ENCODE peak calls at places on chromosomes 16 and 17, in five cellular contexts. One of them, this sample, is unnamed. For H3K36me3, the result is how much of the 10 kb centered on the place peaks cover.

GRCh38 chr17:13024033-13024432 is 6.2 kb upstream of the ELAC2 start:
- DNase-seq in cardiac muscle cell: no peak
- DNase-seq in CD4-positive, alpha-beta memory T cell: peak
- DNase-seq in hepatocyte: no peak
- DNase-seq in lung: no peak
- DNase-seq in this sample: no peak

GRCh38 chr16:64181526-64181925 is 940.3 kb downstream of the CDH11 start:
- DNase-seq in cardiac muscle cell: no peak
- DNase-seq in CD4-positive, alpha-beta memory T cell: no peak
- DNase-seq in hepatocyte: no peak
- DNase-seq in lung: no peak
- DNase-seq in this sample: no peak

GRCh38 chr17:31564883-31565297 is 173.4 kb downstream of the RAB11FIP4 start:
- DNase-seq in cardiac muscle cell: peak
- DNase-seq in CD4-positive, alpha-beta memory T cell: no peak
- DNase-seq in hepatocyte: no peak
- DNase-seq in lung: no peak
- DNase-seq in this sample: no peak

GRCh38 chr17:66673668-66674276 is 161.1 kb upstream of the CACNG5 start:
- DNase-seq in cardiac muscle cell: peak
- DNase-seq in CD4-positive, alpha-beta memory T cell: peak
- DNase-seq in hepatocyte: peak
- DNase-seq in lung: peak
- DNase-seq in this sample: peak

GRCh38 chr17:35312790-35313711 is 60.4 kb downstream of the SLFN11 start:
- DNase-seq in cardiac muscle cell: peak
- DNase-seq in CD4-positive, alpha-beta memory T cell: peak
- DNase-seq in hepatocyte: peak
- DNase-seq in lung: peak
- DNase-seq in this sample: peak

GRCh38 chr16:27326738-27327585 is 13.2 kb downstream of the IL4R start:
- DNase-seq in cardiac muscle cell: peak
- DNase-seq in CD4-positive, alpha-beta memory T cell: no peak
- DNase-seq in hepatocyte: peak
- DNase-seq in lung: peak
- DNase-seq in this sample: peak

GRCh38 chr17:7293131-7293557 is 1.3 kb downstream of the YBX2 start:
- DNase-seq in cardiac muscle cell: peak
- DNase-seq in CD4-positive, alpha-beta memory T cell: no peak
- DNase-seq in hepatocyte: no peak
- DNase-seq in lung: no peak
- DNase-seq in this sample: no peak

GRCh38 chr16:19705131-19705501 is 12.9 kb downstream of the KNOP1 start:
- DNase-seq in cardiac muscle cell: no peak
- DNase-seq in CD4-positive, alpha-beta memory T cell: no peak
- DNase-seq in hepatocyte: no peak
- DNase-seq in lung: no peak
- DNase-seq in this sample: no peak

GRCh38 chr17:61366076-61366714 is 33.4 kb upstream of the TBX2 start:
- DNase-seq in cardiac muscle cell: no peak
- DNase-seq in CD4-positive, alpha-beta memory T cell: no peak
- DNase-seq in hepatocyte: no peak
- DNase-seq in lung: no peak
- DNase-seq in this sample: no peak

GRCh38 chr16:67444259-67445125 is 13.6 kb downstream of the HSD11B2 start:
- DNase-seq in cardiac muscle cell: no peak
- DNase-seq in CD4-positive, alpha-beta memory T cell: no peak
- DNase-seq in hepatocyte: no peak
- DNase-seq in lung: no peak
- DNase-seq in this sample: no peak

GRCh38 chr16:67702130-67702529 is 17.0 kb downstream of the GFOD2 start:
- DNase-seq in cardiac muscle cell: no peak
- DNase-seq in CD4-positive, alpha-beta memory T cell: no peak
- DNase-seq in hepatocyte: no peak
- DNase-seq in lung: no peak
- DNase-seq in this sample: no peak

GRCh38 chr16:27450836-27451341 is 48.9 kb downstream of the IL21R start:
- DNase-seq in cardiac muscle cell: peak
- DNase-seq in CD4-positive, alpha-beta memory T cell: no peak
- DNase-seq in hepatocyte: no peak
- DNase-seq in lung: no peak
- DNase-seq in this sample: no peak

GRCh38 chr16:64981568-64982281 is 140.1 kb downstream of the CDH11 start:
- DNase-seq in cardiac muscle cell: no peak
- DNase-seq in CD4-positive, alpha-beta memory T cell: no peak
- DNase-seq in hepatocyte: no peak
- DNase-seq in lung: no peak
- DNase-seq in this sample: no peak

GRCh38 chr17:31726980-31727427 is 132.0 kb downstream of the COPRS start:
- DNase-seq in cardiac muscle cell: no peak
- DNase-seq in CD4-positive, alpha-beta memory T cell: no peak
- DNase-seq in hepatocyte: no peak
- DNase-seq in lung: no peak
- DNase-seq in this sample: no peak

GRCh38 chr17:65143899-65144590 is 6.9 kb downstream of the RGS9 start:
- DNase-seq in cardiac muscle cell: no peak
- DNase-seq in CD4-positive, alpha-beta memory T cell: no peak
- DNase-seq in hepatocyte: no peak
- DNase-seq in lung: no peak
- DNase-seq in this sample: no peak

GRCh38 chr17:76493505-76494167 is 7.6 kb downstream of the RHBDF2 start:
- DNase-seq in cardiac muscle cell: no peak
- DNase-seq in CD4-positive, alpha-beta memory T cell: peak
- DNase-seq in hepatocyte: no peak
- DNase-seq in lung: no peak
- DNase-seq in this sample: no peak

GRCh38 chr16:4897328-4897727 is 39.6 kb downstream of the PPL start:
- DNase-seq in cardiac muscle cell: no peak
- DNase-seq in CD4-positive, alpha-beta memory T cell: no peak
- DNase-seq in hepatocyte: no peak
- DNase-seq in lung: no peak
- DNase-seq in this sample: no peak

GRCh38 chr16:82011199-82011641 is at the start of gene SDR42E1:
- DNase-seq in cardiac muscle cell: no peak
- DNase-seq in CD4-positive, alpha-beta memory T cell: peak
- DNase-seq in hepatocyte: no peak
- DNase-seq in lung: peak
- DNase-seq in this sample: peak

GRCh38 chr17:81131486-81132196 is 33.7 kb upstream of the PVALEF start:
- DNase-seq in cardiac muscle cell: no peak
- DNase-seq in CD4-positive, alpha-beta memory T cell: no peak
- DNase-seq in hepatocyte: peak
- DNase-seq in lung: peak
- DNase-seq in this sample: no peak

GRCh38 chr17:54426287-54426886 is 474.3 kb upstream of the TOM1L1 start:
- DNase-seq in cardiac muscle cell: no peak
- DNase-seq in CD4-positive, alpha-beta memory T cell: no peak
- DNase-seq in hepatocyte: peak
- DNase-seq in lung: no peak
- DNase-seq in this sample: no peak

GRCh38 chr16:3646348-3646920 is 8.1 kb upstream of the DNASE1 start:
- DNase-seq in cardiac muscle cell: no peak
- DNase-seq in CD4-positive, alpha-beta memory T cell: no peak
- DNase-seq in hepatocyte: peak
- DNase-seq in lung: no peak
- DNase-seq in this sample: peak

GRCh38 chr17:55421179-55421934 is at the start of gene MMD:
- DNase-seq in cardiac muscle cell: no peak
- DNase-seq in CD4-positive, alpha-beta memory T cell: peak
- DNase-seq in hepatocyte: peak
- DNase-seq in lung: peak
- DNase-seq in this sample: no peak

GRCh38 chr17:7341842-7342241 is 5.5 kb downstream of the ACAP1 start:
- DNase-seq in cardiac muscle cell: no peak
- DNase-seq in CD4-positive, alpha-beta memory T cell: no peak
- DNase-seq in hepatocyte: no peak
- DNase-seq in lung: no peak
- DNase-seq in this sample: no peak

GRCh38 chr16:67773569-67774456 is 32.5 kb downstream of the RANBP10 start:
- DNase-seq in cardiac muscle cell: peak
- DNase-seq in CD4-positive, alpha-beta memory T cell: no peak
- DNase-seq in hepatocyte: no peak
- DNase-seq in lung: no peak
- DNase-seq in this sample: no peak

GRCh38 chr17:36641877-36642845 is 40.8 kb downstream of the MRM1 start:
- DNase-seq in cardiac muscle cell: no peak
- DNase-seq in CD4-positive, alpha-beta memory T cell: no peak
- DNase-seq in hepatocyte: peak
- DNase-seq in lung: no peak
- DNase-seq in this sample: no peak

GRCh38 chr16:83110221-83110768 is 483.5 kb downstream of the CDH13 start:
- DNase-seq in cardiac muscle cell: no peak
- DNase-seq in CD4-positive, alpha-beta memory T cell: no peak
- DNase-seq in hepatocyte: no peak
- DNase-seq in lung: no peak
- DNase-seq in this sample: peak

GRCh38 chr17:82692268-82692667 is 6.2 kb downstream of the RAB40B start:
- DNase-seq in cardiac muscle cell: no peak
- DNase-seq in CD4-positive, alpha-beta memory T cell: no peak
- DNase-seq in hepatocyte: no peak
- DNase-seq in lung: no peak
- DNase-seq in this sample: no peak

GRCh38 chr16:74568961-74569631 is 37.8 kb downstream of the GLG1 start:
- DNase-seq in cardiac muscle cell: peak
- DNase-seq in CD4-positive, alpha-beta memory T cell: no peak
- DNase-seq in hepatocyte: no peak
- DNase-seq in lung: no peak
- DNase-seq in this sample: no peak

GRCh38 chr16:53530046-53530445 is 27.0 kb upstream of the AKTIP start:
- DNase-seq in cardiac muscle cell: no peak
- DNase-seq in CD4-positive, alpha-beta memory T cell: no peak
- DNase-seq in hepatocyte: no peak
- DNase-seq in lung: no peak
- DNase-seq in this sample: peak

GRCh38 chr16:57690782-57691471 is 3.7 kb upstream of the DRC7 start:
- DNase-seq in cardiac muscle cell: peak
- DNase-seq in CD4-positive, alpha-beta memory T cell: no peak
- DNase-seq in hepatocyte: no peak
- DNase-seq in lung: no peak
- DNase-seq in this sample: no peak

GRCh38 chr17:28370035-28370743 is at the start of gene VTN:
- DNase-seq in cardiac muscle cell: peak
- DNase-seq in CD4-positive, alpha-beta memory T cell: no peak
- DNase-seq in hepatocyte: peak
- DNase-seq in lung: no peak
- DNase-seq in this sample: peak

GRCh38 chr17:68603663-68604062 is 2.5 kb upstream of the FAM20A start:
- DNase-seq in cardiac muscle cell: no peak
- DNase-seq in CD4-positive, alpha-beta memory T cell: no peak
- DNase-seq in hepatocyte: no peak
- DNase-seq in lung: no peak
- DNase-seq in this sample: no peak

GRCh38 chr17:72588561-72588960 is 467.7 kb downstream of the SOX9 start:
- DNase-seq in cardiac muscle cell: no peak
- DNase-seq in CD4-positive, alpha-beta memory T cell: no peak
- DNase-seq in hepatocyte: no peak
- DNase-seq in lung: no peak
- DNase-seq in this sample: no peak

GRCh38 chr16:49592507-49593422 is 219.2 kb downstream of the C16orf78 start:
- DNase-seq in cardiac muscle cell: peak
- DNase-seq in CD4-positive, alpha-beta memory T cell: peak
- DNase-seq in hepatocyte: peak
- DNase-seq in lung: no peak
- DNase-seq in this sample: peak

GRCh38 chr16:543301-544164 is 16.0 kb downstream of the CAPN15 start:
- DNase-seq in cardiac muscle cell: no peak
- DNase-seq in CD4-positive, alpha-beta memory T cell: no peak
- DNase-seq in hepatocyte: peak
- DNase-seq in lung: no peak
- DNase-seq in this sample: no peak

GRCh38 chr17:40532520-40533253 is 31.3 kb upstream of the TNS4 start:
- DNase-seq in cardiac muscle cell: peak
- DNase-seq in CD4-positive, alpha-beta memory T cell: no peak
- DNase-seq in hepatocyte: no peak
- DNase-seq in lung: no peak
- DNase-seq in this sample: no peak
- H3K36me3 ChIP-seq in cardiac muscle cell: under half
- H3K36me3 ChIP-seq in CD4-positive, alpha-beta memory T cell: under half
- H3K36me3 ChIP-seq in hepatocyte: under half
- H3K36me3 ChIP-seq in lung: under half
- H3K36me3 ChIP-seq in this sample: under half

DNA sequence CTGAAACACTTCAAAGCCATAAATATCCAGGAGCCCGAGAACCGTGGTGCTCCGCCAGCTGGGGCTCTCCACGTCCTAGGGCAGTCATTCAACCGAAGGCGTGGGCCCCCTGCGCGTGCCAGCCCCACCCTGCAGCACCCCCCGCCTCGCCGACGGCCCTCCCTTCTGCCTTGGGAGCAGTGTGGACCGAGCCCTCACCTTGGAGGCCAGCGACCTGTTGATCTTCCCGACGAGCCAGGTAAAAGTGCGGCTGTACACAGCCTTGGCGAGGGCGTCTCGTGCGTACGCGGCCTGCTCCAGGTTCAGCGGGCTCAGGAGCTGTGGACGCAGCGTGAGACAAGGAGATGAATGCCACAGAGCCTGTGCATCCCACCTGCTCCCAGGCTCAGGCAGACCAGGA is 14.1 kb downstream of the MYO1C start:
- DNase-seq in cardiac muscle cell: no peak
- DNase-seq in CD4-positive, alpha-beta memory T cell: no peak
- DNase-seq in hepatocyte: no peak
- DNase-seq in lung: no peak
- DNase-seq in this sample: no peak
- H3K36me3 ChIP-seq in cardiac muscle cell: under half
- H3K36me3 ChIP-seq in CD4-positive, alpha-beta memory T cell: under half
- H3K36me3 ChIP-seq in hepatocyte: under half
- H3K36me3 ChIP-seq in lung: under half
- H3K36me3 ChIP-seq in this sample: under half

GRCh38 chr17:50071692-50072091 is 15.8 kb downstream of the ITGA3 start:
- DNase-seq in cardiac muscle cell: no peak
- DNase-seq in CD4-positive, alpha-beta memory T cell: no peak
- DNase-seq in hepatocyte: no peak
- DNase-seq in lung: no peak
- DNase-seq in this sample: no peak

GRCh38 chr17:50072130-50072529 is 16.2 kb downstream of the ITGA3 start:
- DNase-seq in cardiac muscle cell: no peak
- DNase-seq in CD4-positive, alpha-beta memory T cell: no peak
- DNase-seq in hepatocyte: no peak
- DNase-seq in lung: no peak
- DNase-seq in this sample: no peak

GRCh38 chr17:50070908-50071680 is 15.2 kb downstream of the ITGA3 start:
- DNase-seq in cardiac muscle cell: no peak
- DNase-seq in CD4-positive, alpha-beta memory T cell: no peak
- DNase-seq in hepatocyte: no peak
- DNase-seq in lung: no peak
- DNase-seq in this sample: no peak

GRCh38 chr17:50074227-50074626 is 18.3 kb downstream of the ITGA3 start:
- DNase-seq in cardiac muscle cell: no peak
- DNase-seq in CD4-positive, alpha-beta memory T cell: no peak
- DNase-seq in hepatocyte: no peak
- DNase-seq in lung: no peak
- DNase-seq in this sample: no peak

GRCh38 chr17:50072925-50073324 is 17.0 kb downstream of the ITGA3 start:
- DNase-seq in cardiac muscle cell: peak
- DNase-seq in CD4-positive, alpha-beta memory T cell: no peak
- DNase-seq in hepatocyte: no peak
- DNase-seq in lung: no peak
- DNase-seq in this sample: no peak
- H3K36me3 ChIP-seq in cardiac muscle cell: under half
- H3K36me3 ChIP-seq in CD4-positive, alpha-beta memory T cell: under half
- H3K36me3 ChIP-seq in hepatocyte: under half
- H3K36me3 ChIP-seq in lung: under half
- H3K36me3 ChIP-seq in this sample: under half

GRCh38 chr17:75138519-75138918 is 7.0 kb upstream of the NT5C start:
- DNase-seq in cardiac muscle cell: no peak
- DNase-seq in CD4-positive, alpha-beta memory T cell: no peak
- DNase-seq in hepatocyte: no peak
- DNase-seq in lung: no peak
- DNase-seq in this sample: no peak
- H3K36me3 ChIP-seq in cardiac muscle cell: under half
- H3K36me3 ChIP-seq in CD4-positive, alpha-beta memory T cell: under half
- H3K36me3 ChIP-seq in hepatocyte: under half
- H3K36me3 ChIP-seq in lung: under half
- H3K36me3 ChIP-seq in this sample: half or more

This sample was measured in SJCRH30.